ENCODE peak calls at places on chromosomes 2 and 18, in five cellular contexts. K is right lobe of liver, A is mesothelial cell of epicardium, C is pancreas, E is colonic mucosa. I is an unnamed sample.

GRCh38 chr18:9933865-9934264 is 20.0 kb downstream of the VAPA start:
- DNase-seq in K (no peak), C (no peak), A (no peak), E (no peak), I (no peak)

GRCh38 chr2:177397501-177398289 is 5.1 kb downstream of the AGPS start:
- DNase-seq in C (no peak), K (peak; percentile 72), E (peak; percentile 35), A (no peak), I (no peak)

GRCh38 chr2:6827516-6828298 is 38.0 kb downstream of the CMPK2 start:
- DNase-seq in A (no peak), E (no peak), C (no peak), K (no peak), I (no peak)

GRCh38 chr2:80335411-80335810 is 30.9 kb upstream of the LRRTM1 start:
- DNase-seq in K (no peak), C (no peak), A (no peak), E (no peak), I (no peak)

GRCh38 chr2:159650574-159650973 is 34.2 kb upstream of the BAZ2B start:
- DNase-seq in E (no peak), K (no peak), A (no peak), C (no peak), I (no peak)

GRCh38 chr2:72932045-72932444 is 14.7 kb downstream of the EMX1 start:
- DNase-seq in E (no peak), C (peak; percentile 18), K (no peak), A (no peak), I (no peak)

GRCh38 chr2:85503611-85504433 is 35.1 kb upstream of the MAT2A start:
- DNase-seq in E (no peak), A (no peak), K (peak; percentile 60), C (no peak), I (no peak)

GRCh38 chr2:72979896-72980295 is 62.6 kb downstream of the EMX1 start:
- DNase-seq in E (no peak), K (no peak), C (no peak), A (no peak), I (no peak)

GRCh38 chr18:39453882-39454281 is 1888.3 kb upstream of the CELF4 start:
- DNase-seq in A (no peak), K (peak; percentile 48), C (no peak), E (no peak), I (no peak)

GRCh38 chr2:55169915-55170314 is 62.2 kb downstream of the CLHC1 start:
- DNase-seq in A (no peak), E (no peak), K (no peak), C (no peak), I (no peak)

GRCh38 chr2:212940816-212941215 is 210.6 kb downstream of the IKZF2 start:
- DNase-seq in C (no peak), A (no peak), E (peak; percentile 70), K (peak; percentile 59), I (no peak)

GRCh38 chr2:7795358-7796199 is 878.4 kb downstream of the RNF144A start:
- DNase-seq in A (no peak), C (no peak), K (no peak), E (no peak), I (no peak)

GRCh38 chr2:160334028-160334729 is 134.1 kb upstream of the ITGB6 start:
- DNase-seq in E (no peak), C (no peak), A (no peak), K (no peak), I (no peak)

GRCh38 chr2:67216881-67217280 is 180.3 kb upstream of the ETAA1 start:
- DNase-seq in K (no peak), C (no peak), A (no peak), E (no peak), I (no peak)

GRCh38 chr18:56835331-56835730 is 184.2 kb downstream of the WDR7 start:
- DNase-seq in K (no peak), E (no peak), C (no peak), A (no peak), I (no peak)

GRCh38 chr2:120544522-120544921 is 191.1 kb upstream of the GLI2 start:
- DNase-seq in K (no peak), A (no peak), C (no peak), E (no peak), I (no peak)

DNA sequence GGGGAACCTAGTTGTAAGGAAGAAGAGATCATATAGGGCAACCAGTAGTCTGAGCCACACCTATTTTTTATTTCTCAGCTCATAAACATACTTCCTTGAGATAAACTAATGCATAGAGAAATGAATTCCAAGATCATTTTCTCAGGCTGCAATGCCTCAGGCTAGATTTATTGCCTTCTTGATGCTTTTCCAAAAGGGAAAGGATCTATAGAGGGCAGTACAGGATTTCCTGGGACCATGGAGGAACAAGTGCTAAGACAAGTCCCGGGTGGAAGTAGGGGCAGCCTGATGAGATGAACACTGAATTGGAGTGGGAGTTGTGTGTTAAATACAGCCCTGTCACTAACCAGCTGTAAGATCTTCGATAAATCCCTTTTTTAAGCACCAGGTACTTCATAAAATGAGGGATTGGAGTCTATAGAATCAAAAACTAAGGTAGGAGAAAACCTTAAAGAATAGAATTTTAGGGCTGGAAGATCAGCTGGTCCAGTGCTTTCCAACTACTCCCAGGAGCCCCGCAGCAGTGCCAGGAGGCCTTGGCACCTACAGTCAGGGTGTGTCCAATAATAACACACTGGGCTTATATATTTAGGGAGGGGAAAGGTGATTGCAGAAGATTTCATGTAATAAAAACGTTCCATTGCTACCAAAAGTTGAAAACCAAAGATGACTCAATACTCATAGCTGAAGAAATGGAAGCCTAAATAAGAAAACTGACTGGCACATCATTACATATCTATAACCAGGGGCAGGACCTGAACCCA is 58.1 kb downstream of the SERTAD2 start:
- DNase-seq in A (no peak), C (no peak), E (peak; percentile 51), K (no peak), I (no peak)
- TF ChIP-seq CTCF in A (no peak), C (no peak), E (peak; percentile 25), K (peak; percentile 15), I (peak; percentile 70)

GRCh38 chr2:42794271-42795046 is 2.1 kb upstream of the HAAO start:
- DNase-seq in E (no peak), K (peak; percentile 81), A (no peak), C (peak; percentile 73), I (no peak)
- TF ChIP-seq CTCF in E (no peak), K (peak; percentile 39), A (no peak), C (peak; percentile 21), I (peak; percentile 47)

DNA sequence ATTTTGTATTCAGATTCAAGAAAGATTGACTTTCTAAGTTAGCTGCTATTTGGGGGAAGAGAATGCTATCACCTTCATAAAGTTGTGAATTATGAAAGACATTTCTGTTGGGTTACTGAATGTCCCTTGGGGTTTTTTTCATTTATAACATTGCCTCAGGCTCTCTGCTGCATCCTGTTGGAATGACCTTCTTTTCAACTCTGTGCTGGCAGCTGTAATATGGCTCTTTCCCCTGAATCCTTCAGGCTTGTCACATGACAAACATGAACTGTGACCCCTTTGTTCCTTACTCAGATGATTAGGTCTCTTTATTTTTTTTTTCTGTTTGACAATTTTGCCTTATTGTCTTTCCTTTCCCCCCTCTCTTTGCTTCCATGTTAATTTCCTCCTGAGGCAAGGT is 159.8 kb downstream of the TAF4B start:
- DNase-seq in C (no peak), E (no peak), K (peak; percentile 48), A (no peak), I (no peak)
- TF ChIP-seq CTCF in C (no peak), E (no peak), K (no peak), A (no peak), I (no peak)

GRCh38 chr2:221434155-221434554 is 137.9 kb downstream of the EPHA4 start:
- DNase-seq in K (no peak), A (no peak), C (no peak), E (no peak), I (no peak)

GRCh38 chr2:221428896-221429295 is 143.2 kb downstream of the EPHA4 start:
- DNase-seq in C (no peak), A (no peak), E (no peak), K (no peak), I (no peak)

GRCh38 chr2:221426929-221427328 is 145.2 kb downstream of the EPHA4 start:
- DNase-seq in A (no peak), K (no peak), C (no peak), E (no peak), I (no peak)

GRCh38 chr2:221431477-221431876 is 140.6 kb downstream of the EPHA4 start:
- DNase-seq in K (no peak), C (no peak), A (no peak), E (no peak), I (no peak)

DNA sequence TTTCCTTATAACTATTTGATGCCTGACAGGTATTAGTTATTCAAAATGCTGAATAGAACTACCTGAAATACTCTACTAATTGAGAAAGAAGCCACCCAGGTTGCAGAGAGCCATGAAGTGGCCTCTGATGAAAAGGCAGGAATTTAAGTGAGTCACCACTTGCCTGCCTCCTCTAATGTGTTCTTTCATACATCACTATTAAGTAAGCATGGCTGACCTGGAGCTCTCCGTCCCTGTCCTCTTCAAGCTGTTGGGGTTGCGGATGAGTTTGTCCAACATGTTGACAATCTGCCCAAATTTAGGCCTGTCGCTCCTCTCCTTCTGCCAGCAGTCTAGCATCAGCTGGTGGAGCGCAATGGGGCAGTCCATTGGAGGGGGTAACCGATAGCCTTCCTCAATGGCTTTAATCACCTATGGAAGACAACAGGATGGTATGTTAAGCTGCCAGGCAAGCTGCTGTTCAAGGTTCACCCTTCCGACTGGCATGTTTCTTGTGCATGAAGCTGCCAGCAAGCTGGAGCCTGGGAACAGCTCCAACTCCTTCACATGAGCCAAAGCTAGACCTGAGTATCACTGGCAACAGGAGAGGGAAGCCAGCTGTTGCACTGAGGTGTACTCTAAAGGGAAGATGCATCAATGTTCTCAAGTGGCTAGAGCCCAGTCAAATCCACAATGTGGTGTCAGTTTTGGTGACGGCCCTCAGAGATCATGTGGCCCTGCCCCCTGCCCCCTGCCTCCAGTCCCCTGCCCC is 142.2 kb downstream of the EPHA4 start:
- DNase-seq in E (no peak), A (no peak), K (no peak), C (no peak), I (no peak)
- TF ChIP-seq CTCF in E (no peak), A (no peak), K (no peak), C (no peak), I (no peak)

DNA sequence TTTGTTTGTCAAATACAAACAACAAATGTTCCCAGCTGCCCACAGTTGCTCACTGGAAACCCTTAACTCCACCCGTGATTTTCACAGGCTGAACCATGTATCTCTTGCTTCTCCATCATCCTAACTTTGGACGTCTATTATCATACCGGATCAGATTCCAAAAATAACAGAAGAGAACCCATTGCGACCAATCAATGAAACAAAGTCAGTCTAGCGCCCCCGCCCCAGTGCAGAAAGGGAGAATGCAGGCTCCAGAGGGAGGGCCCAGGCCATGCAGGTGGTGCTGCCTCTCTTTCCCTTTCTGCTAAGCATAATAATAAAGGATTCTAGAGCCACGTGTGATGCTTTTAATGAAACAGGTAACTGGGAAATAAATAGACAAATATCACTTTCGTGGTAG is 24.1 kb downstream of the COLEC12 start:
- DNase-seq in K (no peak), C (no peak), A (no peak), E (no peak), I (no peak)
- TF ChIP-seq CTCF in K (no peak), C (no peak), A (no peak), E (no peak), I (peak; percentile 11)

GRCh38 chr2:11762799-11763461 is 16.5 kb downstream of the LPIN1 start:
- DNase-seq in A (no peak), K (no peak), C (peak; percentile 51), E (no peak), I (peak; percentile 72)
- TF ChIP-seq CTCF in A (no peak), K (no peak), C (no peak), E (no peak), I (no peak)